ENCODE peak calls at places on chromosomes 7 and 10, in seven cellular contexts. One of them, this sample, is unnamed.
A peak's percentile ranks its signal among the peaks of the same experiment; 100 is the strongest.

GRCh38 chr7:158343936-158344455 is 243.6 kb downstream of the PTPRN2 start:
- DNase-seq in Calu3: no peak
- DNase-seq in foreskin keratinocyte: no peak
- DNase-seq in mammary epithelial cell: no peak
- DNase-seq in foreskin fibroblast: no peak
- DNase-seq in PC-3: no peak
- DNase-seq in H9: peak; percentile 8
- DNase-seq in this sample: no peak

GRCh38 chr10:101986277-101986971 is 69.5 kb downstream of the ARMH3 start:
- DNase-seq in Calu3: peak; percentile 1
- DNase-seq in foreskin fibroblast: no peak
- DNase-seq in foreskin keratinocyte: no peak
- DNase-seq in H9: no peak
- DNase-seq in PC-3: no peak
- DNase-seq in mammary epithelial cell: no peak
- DNase-seq in this sample: peak; percentile 48

GRCh38 chr7:78370931-78371330 is 572.4 kb downstream of the PHTF2 start:
- DNase-seq in foreskin keratinocyte: no peak
- DNase-seq in mammary epithelial cell: no peak
- DNase-seq in foreskin fibroblast: no peak
- DNase-seq in H9: no peak
- DNase-seq in Calu3: no peak
- DNase-seq in PC-3: no peak
- DNase-seq in this sample: no peak

GRCh38 chr7:86954960-86955359 is 104.5 kb downstream of the ELAPOR2 start:
- DNase-seq in H9: no peak
- DNase-seq in PC-3: no peak
- DNase-seq in foreskin keratinocyte: no peak
- DNase-seq in mammary epithelial cell: no peak
- DNase-seq in foreskin fibroblast: no peak
- DNase-seq in Calu3: no peak
- DNase-seq in this sample: no peak

GRCh38 chr7:130910949-130911944 is 177.2 kb upstream of the KLF14 start:
- DNase-seq in foreskin keratinocyte: peak; percentile 48
- DNase-seq in mammary epithelial cell: peak; percentile 65
- DNase-seq in Calu3: no peak
- DNase-seq in PC-3: peak; percentile 55
- DNase-seq in H9: peak; percentile 61
- DNase-seq in foreskin fibroblast: no peak
- DNase-seq in this sample: peak; percentile 74

GRCh38 chr7:50793115-50793946 is 10.6 kb upstream of the GRB10 start:
- DNase-seq in PC-3: peak; percentile 61
- DNase-seq in Calu3: peak; percentile 80
- DNase-seq in foreskin keratinocyte: no peak
- DNase-seq in foreskin fibroblast: peak; percentile 53
- DNase-seq in H9: peak; percentile 62
- DNase-seq in mammary epithelial cell: no peak
- DNase-seq in this sample: peak; percentile 59

GRCh38 chr7:20786049-20786412 is 655 bp downstream of the SP8 start:
- DNase-seq in foreskin keratinocyte: no peak
- DNase-seq in H9: no peak
- DNase-seq in foreskin fibroblast: no peak
- DNase-seq in mammary epithelial cell: no peak
- DNase-seq in PC-3: no peak
- DNase-seq in Calu3: no peak
- DNase-seq in this sample: no peak

GRCh38 chr7:83469076-83469475 is 179.9 kb downstream of the SEMA3E start:
- DNase-seq in foreskin fibroblast: peak; percentile 31
- DNase-seq in mammary epithelial cell: peak; percentile 57
- DNase-seq in PC-3: peak; percentile 80
- DNase-seq in H9: no peak
- DNase-seq in Calu3: no peak
- DNase-seq in foreskin keratinocyte: peak; percentile 34
- DNase-seq in this sample: peak; percentile 54

GRCh38 chr7:12431886-12432285 is 28.2 kb upstream of the VWDE start:
- DNase-seq in foreskin keratinocyte: peak; percentile 49
- DNase-seq in H9: peak; percentile 71
- DNase-seq in PC-3: peak; percentile 33
- DNase-seq in Calu3: peak; percentile 78
- DNase-seq in foreskin fibroblast: no peak
- DNase-seq in mammary epithelial cell: peak; percentile 14
- DNase-seq in this sample: no peak

GRCh38 chr7:116101709-116102108 is 71.1 kb upstream of the TFEC start:
- DNase-seq in foreskin fibroblast: peak; percentile 4
- DNase-seq in H9: no peak
- DNase-seq in PC-3: peak; percentile 11
- DNase-seq in Calu3: no peak
- DNase-seq in mammary epithelial cell: no peak
- DNase-seq in foreskin keratinocyte: no peak
- DNase-seq in this sample: peak; percentile 55

GRCh38 chr7:27346531-27347260 is 104.1 kb downstream of the EVX1 start:
- DNase-seq in foreskin fibroblast: peak; percentile 81
- DNase-seq in mammary epithelial cell: peak; percentile 78
- DNase-seq in PC-3: peak; percentile 99
- DNase-seq in Calu3: peak; percentile 91
- DNase-seq in H9: peak; percentile 36
- DNase-seq in foreskin keratinocyte: peak; percentile 74
- DNase-seq in this sample: peak; percentile 32

GRCh38 chr10:67302701-67303100 is 376.9 kb downstream of the LRRTM3 start:
- DNase-seq in mammary epithelial cell: no peak
- DNase-seq in PC-3: no peak
- DNase-seq in foreskin fibroblast: no peak
- DNase-seq in Calu3: no peak
- DNase-seq in foreskin keratinocyte: no peak
- DNase-seq in H9: no peak
- DNase-seq in this sample: no peak

GRCh38 chr7:7566651-7567611 is at the start of gene MIOS:
- DNase-seq in PC-3: peak; percentile 81
- DNase-seq in foreskin keratinocyte: peak; percentile 65
- DNase-seq in foreskin fibroblast: peak; percentile 75
- DNase-seq in Calu3: peak; percentile 95
- DNase-seq in H9: peak; percentile 75
- DNase-seq in mammary epithelial cell: peak; percentile 73
- DNase-seq in this sample: peak; percentile 68

GRCh38 chr10:35409094-35409582 is 72.8 kb downstream of the CCNY start:
- DNase-seq in foreskin keratinocyte: peak; percentile 80
- DNase-seq in mammary epithelial cell: peak; percentile 84
- DNase-seq in PC-3: peak; percentile 59
- DNase-seq in foreskin fibroblast: peak; percentile 87
- DNase-seq in Calu3: no peak
- DNase-seq in H9: no peak
- DNase-seq in this sample: peak; percentile 75

GRCh38 chr10:48418189-48418588 is 111.7 kb downstream of the MAPK8 start:
- DNase-seq in foreskin fibroblast: no peak
- DNase-seq in PC-3: no peak
- DNase-seq in Calu3: no peak
- DNase-seq in mammary epithelial cell: no peak
- DNase-seq in foreskin keratinocyte: no peak
- DNase-seq in H9: no peak
- DNase-seq in this sample: no peak

GRCh38 chr7:121342631-121343030 is 13.8 kb downstream of the WNT16 start:
- DNase-seq in H9: no peak
- DNase-seq in foreskin keratinocyte: no peak
- DNase-seq in Calu3: no peak
- DNase-seq in foreskin fibroblast: no peak
- DNase-seq in mammary epithelial cell: no peak
- DNase-seq in PC-3: no peak
- DNase-seq in this sample: no peak

GRCh38 chr7:50454968-50455367 is 4.8 kb upstream of the FIGNL1 start:
- DNase-seq in foreskin keratinocyte: no peak
- DNase-seq in foreskin fibroblast: no peak
- DNase-seq in Calu3: no peak
- DNase-seq in H9: no peak
- DNase-seq in mammary epithelial cell: no peak
- DNase-seq in PC-3: no peak
- DNase-seq in this sample: no peak

DNA sequence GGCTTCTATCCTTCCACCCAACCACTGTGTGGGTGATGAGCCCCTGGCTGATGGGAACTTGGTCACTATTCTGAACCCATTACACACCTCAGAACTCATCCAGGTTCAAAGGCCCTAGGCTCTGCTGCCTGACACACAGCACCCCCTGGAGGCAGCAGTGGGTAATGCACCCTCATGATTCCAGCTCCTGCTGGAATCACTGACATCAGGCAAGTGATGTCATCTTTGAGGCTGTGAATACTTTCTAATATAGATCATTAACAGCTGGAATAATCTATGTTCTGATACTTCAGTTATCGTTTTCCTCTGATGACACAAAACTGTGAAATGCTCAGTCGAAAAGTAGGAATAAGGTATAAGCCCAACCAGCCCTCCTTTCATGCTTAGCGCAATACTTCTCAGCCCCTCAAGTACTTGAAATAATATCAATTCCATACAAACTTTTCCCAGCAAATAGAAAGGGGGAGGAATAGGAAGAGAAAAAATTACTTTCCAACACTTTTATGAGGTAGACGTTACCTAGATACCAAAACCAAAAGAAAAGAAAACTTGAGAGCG is 7.5 kb upstream of the RBP3 start:
- DNase-seq in foreskin fibroblast: peak; percentile 34
- DNase-seq in H9: peak; percentile 76
- DNase-seq in PC-3: peak; percentile 67
- DNase-seq in mammary epithelial cell: peak; percentile 47
- DNase-seq in foreskin keratinocyte: peak; percentile 38
- DNase-seq in Calu3: peak; percentile 79
- DNase-seq in this sample: peak; percentile 69
- TF ChIP-seq CTCF in foreskin fibroblast: peak; percentile 97
- TF ChIP-seq CTCF in H9: peak; percentile 98
- TF ChIP-seq CTCF in PC-3: peak; percentile 90
- TF ChIP-seq CTCF in mammary epithelial cell: peak; percentile 90
- TF ChIP-seq CTCF in foreskin keratinocyte: peak; percentile 94
- TF ChIP-seq CTCF in Calu3: peak; percentile 98
- TF ChIP-seq CTCF in this sample: peak; percentile 97

DNA sequence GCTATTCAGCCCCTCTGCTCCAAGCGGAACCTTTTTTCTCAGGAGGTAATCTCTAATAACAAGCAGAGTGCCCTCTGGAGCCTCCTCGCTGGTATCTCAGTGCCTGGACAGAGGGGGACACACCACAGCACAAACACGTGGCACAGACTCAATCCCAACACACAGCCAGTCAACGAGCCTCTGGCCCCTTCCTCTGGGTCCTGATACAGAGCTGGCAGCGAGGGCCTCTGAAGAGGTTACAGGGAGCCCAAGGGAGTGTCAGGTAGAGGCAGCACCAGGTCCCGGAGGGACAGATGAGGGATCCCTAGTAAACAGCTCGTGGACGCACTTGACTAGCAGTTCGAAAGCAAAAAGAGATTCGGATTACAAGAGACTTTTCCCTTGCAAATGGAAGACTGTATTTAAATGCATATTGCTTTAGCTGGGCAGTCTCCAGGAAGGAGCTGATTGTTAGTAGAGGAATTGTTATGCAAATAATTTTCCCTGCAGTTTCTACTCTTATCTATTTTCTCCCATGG is 14.1 kb downstream of the CXCL12 start:
- DNase-seq in foreskin fibroblast: no peak
- DNase-seq in foreskin keratinocyte: no peak
- DNase-seq in mammary epithelial cell: no peak
- DNase-seq in Calu3: no peak
- DNase-seq in H9: peak; percentile 85
- DNase-seq in PC-3: no peak
- DNase-seq in this sample: no peak
- TF ChIP-seq CTCF in foreskin fibroblast: no peak
- TF ChIP-seq CTCF in foreskin keratinocyte: no peak
- TF ChIP-seq CTCF in mammary epithelial cell: no peak
- TF ChIP-seq CTCF in Calu3: no peak
- TF ChIP-seq CTCF in H9: peak; percentile 24
- TF ChIP-seq CTCF in PC-3: no peak
- TF ChIP-seq CTCF in this sample: no peak

DNA sequence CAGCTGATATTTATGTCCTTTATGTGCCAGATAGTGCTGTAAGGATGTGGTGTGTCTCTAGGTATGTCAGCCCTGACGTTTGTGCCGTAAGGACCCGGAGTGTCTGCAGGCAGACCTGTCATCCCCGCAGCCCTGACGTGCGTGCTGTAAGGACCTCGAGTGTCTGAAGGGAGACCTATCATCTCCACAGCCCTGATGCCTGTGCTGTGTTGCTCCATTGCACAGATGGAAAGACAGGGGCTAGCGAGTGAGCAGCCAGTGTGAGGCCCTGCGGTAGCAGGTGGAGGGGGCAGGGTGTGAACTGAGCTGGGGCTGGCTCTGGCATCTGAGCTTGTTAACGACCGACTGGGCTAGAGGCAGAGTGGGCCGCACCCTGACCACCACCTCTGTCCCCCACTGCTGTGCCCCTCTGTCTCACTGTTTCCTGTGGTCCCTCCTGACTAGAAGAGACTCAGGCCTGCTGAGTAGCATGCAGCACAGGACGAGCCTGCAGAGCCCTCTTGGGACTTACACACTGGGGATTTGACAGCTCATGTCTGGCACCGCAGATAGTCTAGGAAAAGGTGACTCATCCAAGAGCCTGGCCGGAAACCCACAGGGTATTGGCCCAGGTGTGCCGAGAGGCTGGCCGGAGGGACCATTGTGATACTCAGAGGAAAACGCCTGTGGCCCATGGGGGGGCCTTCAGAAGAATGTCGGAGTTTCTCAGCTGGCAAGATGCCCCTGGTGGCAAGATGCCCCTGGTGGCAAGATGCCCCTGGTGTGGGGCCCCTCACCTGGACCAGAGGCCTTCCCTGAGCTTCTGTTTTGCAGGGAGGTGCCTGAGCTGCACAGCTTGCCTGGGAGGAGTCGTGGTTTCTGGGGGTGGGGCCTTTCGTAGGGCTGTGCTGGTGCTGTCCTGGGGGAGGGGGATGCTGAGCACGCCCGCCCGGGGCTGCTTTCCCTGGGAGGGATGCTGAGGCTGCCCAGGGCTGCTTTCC is 34.3 kb downstream of the INPP5A start:
- DNase-seq in PC-3: peak; percentile 94
- DNase-seq in foreskin fibroblast: peak; percentile 47
- DNase-seq in H9: peak; percentile 87
- DNase-seq in Calu3: peak; percentile 80
- DNase-seq in foreskin keratinocyte: peak; percentile 94
- DNase-seq in mammary epithelial cell: peak; percentile 94
- DNase-seq in this sample: peak; percentile 86
- TF ChIP-seq CTCF in PC-3: no peak
- TF ChIP-seq CTCF in foreskin fibroblast: no peak
- TF ChIP-seq CTCF in H9: peak; percentile 38
- TF ChIP-seq CTCF in Calu3: no peak
- TF ChIP-seq CTCF in foreskin keratinocyte: peak; percentile 21
- TF ChIP-seq CTCF in mammary epithelial cell: no peak
- TF ChIP-seq CTCF in this sample: no peak

DNA sequence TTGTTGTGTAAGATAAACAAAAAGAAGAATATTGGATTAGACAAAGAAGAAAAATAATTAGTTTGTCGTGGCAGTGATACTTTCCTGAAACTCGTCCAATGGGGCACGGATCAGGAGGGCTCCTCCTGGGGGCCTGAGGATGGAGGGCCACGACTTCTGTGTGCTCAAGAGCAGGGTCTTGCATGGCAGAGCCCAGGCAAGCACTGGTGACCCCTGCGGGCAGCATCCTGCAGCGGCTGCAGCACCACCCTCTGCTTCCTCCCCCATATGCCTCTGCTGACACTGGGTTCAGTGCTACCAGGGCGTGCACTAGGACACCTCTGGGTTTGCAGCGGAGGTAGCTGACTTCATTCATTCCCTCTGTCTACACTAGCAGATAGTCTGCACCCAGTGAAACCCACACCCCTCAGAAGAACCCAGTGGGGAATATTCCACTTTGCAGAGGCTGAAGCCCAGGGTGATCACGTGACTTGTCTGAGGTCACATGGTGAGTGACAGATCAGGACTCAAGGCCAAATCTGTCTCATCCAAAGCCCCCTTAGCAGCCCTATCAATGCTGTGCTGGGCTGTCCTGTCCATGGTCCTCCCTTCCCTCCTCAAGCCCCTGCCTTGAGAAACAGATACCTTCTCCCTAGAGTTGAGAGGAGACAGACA is 375.5 kb downstream of the TCERG1L start:
- DNase-seq in PC-3: no peak
- DNase-seq in H9: peak; percentile 64
- DNase-seq in Calu3: no peak
- DNase-seq in foreskin fibroblast: no peak
- DNase-seq in foreskin keratinocyte: no peak
- DNase-seq in mammary epithelial cell: no peak
- DNase-seq in this sample: no peak
- TF ChIP-seq CTCF in PC-3: no peak
- TF ChIP-seq CTCF in H9: peak; percentile 38
- TF ChIP-seq CTCF in Calu3: no peak
- TF ChIP-seq CTCF in foreskin fibroblast: no peak
- TF ChIP-seq CTCF in foreskin keratinocyte: no peak
- TF ChIP-seq CTCF in mammary epithelial cell: no peak
- TF ChIP-seq CTCF in this sample: no peak